ENCODE peak calls at places on chromosomes 16 and 17, in six cellular contexts. I, N, Z, H, J and D are unnamed samples.

GRCh38 chr17:28646039-28646754 is 1.2 kb upstream of the BLTP2 start:
- DNase-seq in I (no peak), N (no peak), Z (no peak), H (no peak), J (no peak), D (no peak)

GRCh38 chr17:48148029-48148759 is 40.6 kb downstream of the SNX11 start:
- DNase-seq in I (no peak), N (no peak), Z (no peak), H (no peak), J (no peak), D (no peak)

GRCh38 chr17:46063239-46063638 is 64.2 kb downstream of the STH start:
- DNase-seq in I (peak), N (peak), Z (no peak), H (no peak), J (no peak), D (no peak)

GRCh38 chr17:80471922-80472321 is 4.5 kb downstream of the NPTX1 start:
- DNase-seq in I (no peak), N (no peak), Z (no peak), H (no peak), J (no peak), D (no peak)

GRCh38 chr17:1555618-1556471 is 6.7 kb downstream of the PITPNA start:
- DNase-seq in I (no peak), N (no peak), Z (no peak), H (no peak), J (peak), D (no peak)

GRCh38 chr16:70162041-70162451 is 11.5 kb upstream of the CLEC18C start:
- DNase-seq in I (peak), N (peak), Z (peak), H (peak), J (no peak), D (peak)

GRCh38 chr17:17774009-17774881 is 62.5 kb downstream of the SREBF1 start:
- DNase-seq in I (peak), N (peak), Z (no peak), H (no peak), J (no peak), D (no peak)

GRCh38 chr16:29662729-29663019 is 373 bp upstream of the SPN start:
- DNase-seq in I (no peak), N (no peak), Z (no peak), H (no peak), J (peak), D (no peak)

DNA sequence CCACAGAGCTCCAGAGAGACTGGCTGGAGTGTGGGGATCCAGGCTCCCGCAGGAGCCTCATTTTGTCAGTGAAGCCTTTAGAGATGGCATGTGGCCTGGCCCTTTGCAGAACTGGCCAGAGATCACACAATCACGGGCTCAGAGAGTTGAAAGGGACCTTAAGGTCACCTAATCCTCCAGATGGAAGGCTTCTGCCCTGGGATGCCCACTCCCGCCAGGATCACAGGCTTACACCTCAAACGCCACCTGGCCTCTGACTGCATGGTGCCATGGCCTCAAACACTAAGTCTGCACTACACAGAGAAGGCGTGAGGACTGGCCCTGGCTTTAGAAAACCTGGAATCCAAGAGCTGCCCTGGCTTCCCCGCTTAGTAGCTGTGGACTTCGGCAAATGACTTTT is 306.8 kb upstream of the CCL2 start:
- DNase-seq in I (no peak), N (no peak), Z (no peak), H (no peak), J (no peak), D (no peak)
- TF ChIP-seq BHLHE40 in I (no peak), N (no peak), Z (no peak), H (no peak), J (no peak), D (no peak)

GRCh38 chr16:27762441-27762840 is 212.5 kb downstream of the KATNIP start:
- DNase-seq in I (no peak), N (peak), Z (no peak), H (no peak), J (no peak), D (no peak)
- TF ChIP-seq BHLHE40 in I (no peak), N (no peak), Z (no peak), H (no peak), J (no peak), D (no peak)

GRCh38 chr17:5329784-5330557 is 47.9 kb downstream of the RABEP1 start:
- DNase-seq in I (no peak), N (peak), Z (no peak), H (no peak), J (peak), D (no peak)
- TF ChIP-seq BHLHE40 in I (no peak), N (no peak), Z (no peak), H (no peak), J (peak), D (no peak)

GRCh38 chr16:88770459-88771293 is 14.3 kb downstream of the PIEZO1 start:
- DNase-seq in I (no peak), N (peak), Z (peak), H (peak), J (no peak), D (peak)
- TF ChIP-seq BHLHE40 in I (no peak), N (peak), Z (no peak), H (peak), J (no peak), D (no peak)

DNA sequence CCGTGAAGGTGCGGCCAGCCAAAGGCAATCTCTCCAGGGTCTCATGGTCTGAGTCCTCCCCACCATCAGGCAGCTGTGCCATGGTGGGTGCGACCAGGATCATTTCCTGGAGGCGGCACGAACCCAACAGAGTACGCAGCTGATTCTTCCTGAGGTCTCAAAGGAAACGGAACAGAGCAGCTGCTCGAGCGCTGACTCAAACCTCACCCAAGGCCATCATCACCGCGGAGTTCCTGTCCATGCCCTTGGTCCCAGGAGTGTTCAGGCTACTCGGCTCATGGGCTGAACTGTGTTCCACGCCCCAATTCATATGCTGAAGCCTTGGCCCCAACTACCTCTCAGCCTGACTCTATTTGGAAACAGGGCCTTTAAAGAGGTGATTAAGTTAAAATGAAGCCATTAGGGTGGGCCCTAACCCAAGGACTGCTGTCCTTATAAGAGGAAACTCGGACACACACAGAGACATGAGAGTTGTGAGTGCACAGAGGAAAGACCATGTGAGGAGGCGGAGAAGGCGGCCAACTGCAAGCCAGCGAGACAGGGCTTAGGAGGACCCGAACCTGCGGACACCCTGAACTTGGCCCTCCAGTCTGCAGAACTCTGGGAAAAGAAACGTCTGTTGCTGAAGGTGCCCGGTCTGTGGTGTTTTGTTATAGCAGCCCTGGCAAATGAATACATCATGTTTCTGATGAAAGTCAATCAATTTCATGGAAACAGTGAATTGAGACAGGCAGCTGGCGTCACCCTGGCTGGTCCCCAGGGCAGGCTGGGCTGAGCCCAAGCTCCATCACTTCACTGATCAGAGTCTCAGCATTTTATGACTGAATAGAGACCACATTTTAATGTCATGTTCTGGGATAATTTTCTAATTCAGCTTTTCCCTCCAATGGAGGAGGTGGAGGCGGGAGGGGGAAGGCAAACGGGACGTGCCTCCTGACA is 13.7 kb downstream of the MXRA7 start:
- DNase-seq in I (no peak), N (no peak), Z (peak), H (no peak), J (peak), D (no peak)
- TF ChIP-seq BHLHE40 in I (no peak), N (no peak), Z (no peak), H (no peak), J (no peak), D (no peak)

GRCh38 chr16:81598083-81598482 is 153.5 kb downstream of the CMIP start:
- DNase-seq in I (no peak), N (no peak), Z (no peak), H (no peak), J (no peak), D (no peak)
- TF ChIP-seq BHLHE40 in I (no peak), N (no peak), Z (no peak), H (no peak), J (no peak), D (no peak)

DNA sequence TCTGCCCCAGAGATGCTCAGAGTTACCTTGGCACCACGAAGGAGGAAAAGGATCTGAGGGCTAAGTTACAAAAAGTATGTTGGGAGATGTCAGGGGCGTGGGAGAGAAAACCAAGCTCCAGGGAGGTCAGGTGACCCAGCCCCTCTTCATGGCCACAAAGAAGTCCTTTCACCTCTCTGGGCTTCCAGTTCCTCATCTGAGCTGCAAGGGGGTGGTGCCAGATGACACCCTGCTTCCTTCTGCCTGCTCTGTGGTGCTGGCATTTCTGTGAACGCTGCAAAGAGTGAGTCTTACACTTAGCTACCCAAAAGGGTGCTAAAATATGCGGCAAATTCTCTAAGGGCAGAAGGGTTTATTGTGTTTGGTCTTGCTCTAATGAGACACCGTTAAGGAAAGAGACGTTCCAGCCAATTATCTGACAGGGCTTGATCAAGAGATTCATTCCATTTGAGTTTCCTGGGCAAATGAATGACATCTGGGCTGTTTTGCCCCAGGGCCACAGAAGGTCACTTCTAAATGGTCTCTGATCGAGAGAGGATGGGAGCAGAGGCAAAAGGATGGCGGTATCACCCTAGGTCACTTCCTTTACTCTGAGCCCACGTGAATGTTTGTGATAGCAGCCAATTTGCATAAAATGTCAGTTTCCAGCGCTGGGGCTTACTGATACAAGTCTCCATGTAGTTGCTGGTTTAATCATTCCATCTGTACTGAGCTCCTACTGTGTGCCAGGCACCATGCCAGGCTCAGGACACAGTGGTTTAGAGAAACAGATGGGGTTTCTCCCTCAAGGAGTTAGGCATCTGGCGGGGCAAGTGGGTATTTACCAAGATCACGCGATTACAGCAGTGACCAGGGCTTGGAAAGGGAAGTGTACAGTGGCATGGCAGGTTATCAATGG is 210.3 kb downstream of the KATNIP start:
- DNase-seq in I (no peak), N (no peak), Z (no peak), H (peak), J (no peak), D (no peak)
- TF ChIP-seq BHLHE40 in I (no peak), N (no peak), Z (no peak), H (no peak), J (peak), D (no peak)

GRCh38 chr17:55437165-55437605 is 15.6 kb upstream of the MMD start:
- DNase-seq in I (no peak), N (no peak), Z (no peak), H (no peak), J (peak), D (no peak)

GRCh38 chr17:55441544-55441943 is 19.9 kb upstream of the MMD start:
- DNase-seq in I (no peak), N (no peak), Z (no peak), H (no peak), J (no peak), D (no peak)

GRCh38 chr17:55442953-55443683 is 21.5 kb upstream of the MMD start:
- DNase-seq in I (no peak), N (peak), Z (peak), H (no peak), J (no peak), D (no peak)

GRCh38 chr17:55442462-55442861 is 20.8 kb upstream of the MMD start:
- DNase-seq in I (no peak), N (no peak), Z (no peak), H (no peak), J (no peak), D (no peak)

GRCh38 chr17:55440391-55440790 is 18.8 kb upstream of the MMD start:
- DNase-seq in I (no peak), N (no peak), Z (no peak), H (no peak), J (no peak), D (no peak)
- TF ChIP-seq BHLHE40 in I (no peak), N (no peak), Z (no peak), H (no peak), J (no peak), D (no peak)

GRCh38 chr17:38864636-38865398 is 5.0 kb upstream of the LASP1 start:
- DNase-seq in I (no peak), N (peak), Z (peak), H (no peak), J (no peak), D (no peak)
- TF ChIP-seq BHLHE40 in I (no peak), N (no peak), Z (no peak), H (no peak), J (no peak), D (no peak)